ENCODE peak calls at places on chromosomes 5 and 9, in four cellular contexts. D is HepG2, Z is K562, N is HCT116. E is an unnamed sample.

GRCh38 chr5:153157156-153157555 is 333.3 kb upstream of the GRIA1 start:
- DNase-seq in Z (no peak), D (no peak), N (no peak), E (no peak)

GRCh38 chr5:112240011-112240410 is 179.1 kb downstream of the EPB41L4A start:
- DNase-seq in Z (no peak), N (no peak), D (no peak), E (no peak)

GRCh38 chr9:3827175-3827574 is 301.4 kb upstream of the RFX3 start:
- DNase-seq in D (no peak), Z (no peak), N (peak; percentile 29), E (no peak)

GRCh38 chr5:90289837-90290236 is 119.7 kb downstream of the CETN3 start:
- DNase-seq in Z (no peak), D (no peak), N (no peak), E (no peak)

GRCh38 chr9:135914921-135915320 is 7.6 kb upstream of the CAMSAP1 start:
- DNase-seq in N (no peak), D (no peak), Z (no peak), E (no peak)

GRCh38 chr9:91273853-91274552 is 87.7 kb downstream of the AUH start:
- DNase-seq in Z (peak; percentile 17), N (peak; percentile 8), D (peak; percentile 6), E (no peak)

GRCh38 chr5:85428426-85428934 is 1043.8 kb upstream of the EDIL3 start:
- DNase-seq in Z (no peak), D (no peak), N (no peak), E (no peak)

GRCh38 chr9:20623021-20623747 is 885 bp upstream of the MLLT3 start:
- DNase-seq in D (no peak), Z (no peak), N (no peak), E (no peak)

GRCh38 chr5:57695179-57695578 is 212.6 kb upstream of the ACTBL2 start:
- DNase-seq in D (peak; percentile 91), Z (no peak), N (no peak), E (no peak)

GRCh38 chr5:133316346-133317343 is 264.8 kb downstream of the HSPA4 start:
- DNase-seq in Z (no peak), N (peak; percentile 34), D (peak; percentile 27), E (no peak)

GRCh38 chr5:87210743-87211142 is 56.9 kb upstream of the RASA1 start:
- DNase-seq in N (peak; percentile 15), Z (no peak), D (no peak), E (no peak)

GRCh38 chr5:173474881-173475287 is 141.6 kb downstream of the BOD1 start:
- DNase-seq in D (no peak), Z (no peak), N (no peak), E (no peak)

GRCh38 chr9:90991953-90992352 is 190.3 kb downstream of the SYK start:
- DNase-seq in D (peak; percentile 5), N (no peak), Z (no peak), E (no peak)

GRCh38 chr9:77648458-77649108 is 461 bp upstream of the GNA14 start:
- DNase-seq in Z (no peak), N (no peak), D (no peak), E (no peak)

GRCh38 chr5:60196382-60197113 is 303.0 kb upstream of the PDE4D start:
- DNase-seq in Z (no peak), N (peak; percentile 12), D (no peak), E (no peak)

GRCh38 chr5:43389679-43390329 is 22.4 kb downstream of the CCL28 start:
- DNase-seq in Z (peak; percentile 77), D (peak; percentile 87), N (peak; percentile 84), E (peak; percentile 76)

GRCh38 chr5:28766565-28767158 is 1728.3 kb upstream of the CDH9 start:
- DNase-seq in Z (no peak), N (peak; percentile 16), D (peak; percentile 18), E (peak; percentile 1)

GRCh38 chr5:73831066-73831465 is 205.1 kb downstream of the ARHGEF28 start:
- DNase-seq in D (no peak), Z (no peak), N (no peak), E (no peak)

GRCh38 chr9:114276908-114277821 is 45.7 kb upstream of the ORM1 start:
- DNase-seq in Z (no peak), D (no peak), N (no peak), E (no peak)

GRCh38 chr5:41334758-41335157 is 121.4 kb upstream of the C6 start:
- DNase-seq in Z (no peak), N (no peak), D (no peak), E (no peak)

GRCh38 chr5:73303139-73304079 is 130.4 kb downstream of the TMEM174 start:
- DNase-seq in N (no peak), D (no peak), Z (no peak), E (peak; percentile 49)

GRCh38 chr9:128632066-128632465 is 24.6 kb downstream of the DYNC2I2 start:
- DNase-seq in Z (no peak), N (no peak), D (no peak), E (peak; percentile 17)

GRCh38 chr9:68983008-68983411 is 30.9 kb downstream of the PRKACG start:
- DNase-seq in D (no peak), N (no peak), Z (peak; percentile 38), E (no peak)

GRCh38 chr5:39207628-39208027 is 11.7 kb downstream of the FYB1 start:
- DNase-seq in D (no peak), N (no peak), Z (no peak), E (no peak)

GRCh38 chr9:69412741-69413150 is 87.7 kb downstream of the ENTREP1 start:
- DNase-seq in N (peak; percentile 51), D (peak; percentile 39), Z (peak; percentile 45), E (peak; percentile 87)

GRCh38 chr9:75775173-75775572 is 115.3 kb upstream of the PCSK5 start:
- DNase-seq in N (no peak), Z (no peak), D (no peak), E (no peak)

GRCh38 chr5:2005101-2006041 is 122.6 kb upstream of the IRX4 start:
- DNase-seq in Z (no peak), N (no peak), D (no peak), E (no peak)

GRCh38 chr5:35919191-35919590 is 19.2 kb downstream of the CAPSL start:
- DNase-seq in D (no peak), N (no peak), Z (no peak), E (no peak)

GRCh38 chr9:91182429-91182828 is 179.3 kb downstream of the AUH start:
- DNase-seq in D (peak; percentile 71), N (no peak), Z (no peak), E (no peak)

GRCh38 chr9:128325629-128326028 is 3.0 kb downstream of the COQ4 start:
- DNase-seq in D (no peak), N (no peak), Z (peak; percentile 17), E (no peak)

GRCh38 chr9:32265037-32265436 is 119.4 kb upstream of the ACO1 start:
- DNase-seq in D (no peak), Z (no peak), N (no peak), E (no peak)

GRCh38 chr5:16617272-16617973 is 626 bp upstream of the RETREG1 start:
- DNase-seq in D (no peak), Z (no peak), N (no peak), E (peak; percentile 23)

GRCh38 chr9:72960446-72960845 is 7.6 kb upstream of the ALDH1A1 start:
- DNase-seq in N (no peak), D (no peak), Z (no peak), E (no peak)

GRCh38 chr9:32500768-32501167 is 25.2 kb downstream of the RIGI start:
- DNase-seq in D (peak; percentile 12), Z (no peak), N (no peak), E (no peak)

GRCh38 chr5:35963381-35963843 is 25.0 kb upstream of the CAPSL start:
- DNase-seq in D (no peak), N (no peak), Z (peak; percentile 56), E (peak; percentile 10)

GRCh38 chr9:130665431-130666392 is 1.3 kb downstream of the PRDM12 start:
- DNase-seq in N (no peak), Z (peak; percentile 57), D (no peak), E (peak; percentile 54)

GRCh38 chr5:17325770-17326599 is 108.6 kb downstream of the BASP1 start:
- DNase-seq in D (no peak), Z (no peak), N (no peak), E (no peak)

GRCh38 chr5:157740211-157740610 is 3.3 kb upstream of the LSM11 start:
- DNase-seq in N (peak; percentile 19), D (peak; percentile 30), Z (peak; percentile 31), E (peak; percentile 27)
- TF ChIP-seq ELF1 in N (no peak), D (no peak), Z (no peak), E (no peak)

DNA sequence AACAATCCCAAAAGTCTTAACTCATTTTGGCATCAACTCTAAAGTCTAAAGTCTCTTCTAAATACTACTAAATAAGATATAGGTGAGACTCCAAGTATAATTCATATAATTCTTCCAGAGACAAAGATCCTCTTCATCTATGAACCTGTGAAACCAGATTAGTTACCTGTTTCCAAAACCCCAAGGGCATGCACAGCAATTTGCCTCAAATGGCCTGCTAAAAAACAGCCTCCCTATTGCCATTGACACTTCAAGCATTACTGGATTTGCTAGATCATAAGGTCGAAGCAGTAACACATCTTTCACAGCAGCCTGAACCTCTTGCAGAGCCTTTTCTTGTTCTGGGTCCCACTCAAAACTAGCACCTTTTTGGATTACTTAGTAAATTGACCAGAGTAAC is 20.3 kb upstream of the GABRG2 start:
- DNase-seq in Z (no peak), N (no peak), D (no peak), E (no peak)
- TF ChIP-seq RAD21 in Z (no peak), N (no peak), D (no peak), E (no peak)

DNA sequence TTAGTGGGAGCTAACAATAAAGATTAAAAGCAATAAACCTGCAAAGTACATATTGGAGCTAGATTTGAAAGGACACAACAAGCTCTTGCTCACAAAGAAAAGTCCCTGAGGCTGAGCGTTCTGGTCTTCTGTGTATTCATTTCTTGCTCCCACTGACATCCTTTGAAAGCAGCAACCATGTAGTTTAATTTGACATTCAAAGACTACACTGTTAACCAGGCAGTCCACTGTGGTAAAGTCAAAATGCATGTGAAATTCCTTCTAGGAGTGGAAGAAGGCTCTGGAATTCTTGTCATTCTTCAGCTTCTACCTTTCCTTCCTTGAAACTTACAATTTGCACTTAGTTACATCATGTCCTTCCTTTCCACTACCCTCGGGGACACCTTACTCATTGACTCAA is 480.7 kb downstream of the CSNK1G3 start:
- DNase-seq in Z (no peak), N (no peak), D (no peak), E (no peak)
- TF ChIP-seq ELF1 in Z (no peak), N (no peak), D (no peak), E (no peak)

GRCh38 chr9:607417-607816 is 234.1 kb upstream of the DMRT1 start:
- DNase-seq in N (no peak), Z (no peak), D (no peak), E (no peak)

GRCh38 chr9:599933-600461 is 241.5 kb upstream of the DMRT1 start:
- DNase-seq in D (no peak), Z (no peak), N (no peak), E (no peak)

DNA sequence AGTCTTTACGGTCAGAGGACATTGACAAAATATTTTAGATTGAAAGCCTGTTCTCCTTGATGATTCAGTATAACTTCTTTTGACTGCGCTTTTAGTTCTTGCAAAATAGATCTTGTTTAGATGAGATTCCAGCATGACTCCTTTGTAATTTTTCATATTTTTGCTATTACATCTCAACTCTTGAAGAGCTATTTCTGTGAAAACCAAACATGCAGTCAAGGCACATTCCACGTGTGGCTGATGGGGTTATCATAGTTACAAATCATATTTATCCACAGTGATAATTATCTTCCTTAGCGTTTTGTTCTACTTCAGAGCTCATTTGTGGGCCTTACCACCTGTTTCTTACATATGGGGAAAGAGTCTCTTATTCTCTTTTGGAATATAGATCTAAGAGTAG is 238.8 kb upstream of the DMRT1 start:
- DNase-seq in Z (no peak), N (no peak), D (no peak), E (no peak)
- TF ChIP-seq RAD21 in Z (no peak), N (no peak), D (no peak), E (no peak)

E was measured in SK-N-SH.